ENCODE peak calls at places on chromosomes 4 and X, in five cellular contexts. E is naive thymus-derived CD4-positive, alpha-beta T cell; I is lower lobe of right lung; Z is hepatocyte; J is upper lobe of left lung. W is an unnamed sample. For H3K4me1, the result is how much of the 10 kb centered on the place peaks cover.

GRCh38 chr4:183443609-183444148 is 757 bp upstream of the CDKN2AIP start:
- DNase-seq in E (no peak), Z (no peak), J (no peak), I (no peak), W (no peak)

GRCh38 chr4:16289872-16290554 is 63.7 kb upstream of the TAPT1 start:
- DNase-seq in J (no peak), E (peak), Z (peak), I (no peak), W (peak)

GRCh38 chrX:11647048-11647650 is 18.6 kb downstream of the ARHGAP6 start:
- DNase-seq in E (no peak), I (no peak), J (no peak), Z (no peak), W (no peak)

GRCh38 chr4:14184767-14185166 is 557.2 kb upstream of the BOD1L1 start:
- DNase-seq in J (no peak), E (no peak), Z (no peak), I (no peak), W (no peak)

GRCh38 chr4:89216866-89217265 is 90.7 kb downstream of the GPRIN3 start:
- DNase-seq in Z (no peak), J (no peak), E (no peak), I (no peak), W (no peak)

GRCh38 chrX:70117738-70118137 is 15.5 kb upstream of the IGBP1 start:
- DNase-seq in I (no peak), Z (no peak), J (no peak), E (no peak), W (no peak)

GRCh38 chrX:42149786-42150185 is 226.4 kb upstream of the CASK start:
- DNase-seq in I (no peak), J (no peak), Z (peak), E (no peak), W (no peak)

GRCh38 chrX:53072418-53073114 is 9.6 kb upstream of the TSPYL2 start:
- DNase-seq in I (no peak), E (no peak), J (no peak), Z (no peak), W (no peak)

GRCh38 chrX:106752101-106752678 is 25.7 kb downstream of the RNF128 start:
- DNase-seq in Z (no peak), I (no peak), E (no peak), J (no peak), W (no peak)

GRCh38 chr4:156924774-156925173 is 46.8 kb downstream of the PDGFC start:
- DNase-seq in E (no peak), I (no peak), Z (no peak), J (no peak), W (no peak)

GRCh38 chr4:165248102-165248501 is 40.7 kb downstream of the KLHL2 start:
- DNase-seq in I (no peak), Z (no peak), E (peak), J (no peak), W (peak)

GRCh38 chr4:105088110-105088879 is 58.4 kb upstream of the TET2 start:
- DNase-seq in I (no peak), Z (peak), J (no peak), E (no peak), W (no peak)

GRCh38 chr4:139761461-139761860 is 95.8 kb downstream of the MGST2 start:
- DNase-seq in I (no peak), J (no peak), Z (no peak), E (no peak), W (no peak)

GRCh38 chr4:40563401-40563800 is 66.3 kb downstream of the RBM47 start:
- DNase-seq in Z (no peak), I (no peak), J (no peak), E (no peak), W (no peak)
- H3K27ac ChIP-seq in Z (peak), I (peak), J (peak), E (no peak), W (no peak)

DNA sequence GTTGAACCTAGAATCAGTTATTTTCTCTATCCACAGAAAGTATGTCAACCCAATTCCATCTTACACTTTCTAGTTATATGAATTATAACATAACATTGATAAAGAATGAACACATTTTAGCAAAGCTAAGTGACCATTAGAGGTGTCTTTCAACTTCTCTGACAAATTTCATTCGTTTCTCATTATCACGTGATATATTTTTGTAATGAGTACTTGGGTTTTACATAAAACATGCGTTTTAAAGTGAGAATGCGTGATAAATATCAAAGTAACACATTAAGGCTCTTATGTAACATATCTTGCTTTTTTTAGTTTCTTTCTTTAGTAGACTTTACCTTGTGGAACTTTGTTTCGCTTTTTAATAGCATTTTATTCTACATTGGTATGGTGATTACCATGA is 1715.1 kb upstream of the IGFBP7 start:
- DNase-seq in I (no peak), Z (no peak), E (no peak), J (no peak), W (no peak)
- H3K4me1 ChIP-seq in I (under half), Z (under half), E (under half), J (under half), W (under half)

GRCh38 chrX:51332188-51332942 is at the start of gene NUDT10:
- DNase-seq in I (peak), J (peak), Z (peak), E (no peak), W (peak)
- H3K4me3 ChIP-seq in I (peak), J (peak), Z (peak), E (no peak), W (no peak)

GRCh38 chr4:159137176-159137575 is 34.3 kb downstream of the RAPGEF2 start:
- DNase-seq in E (no peak), I (no peak), Z (peak), J (no peak), W (no peak)

GRCh38 chr4:159131564-159131963 is 28.7 kb downstream of the RAPGEF2 start:
- DNase-seq in I (no peak), E (no peak), J (no peak), Z (no peak), W (no peak)

GRCh38 chr4:159129822-159130550 is 27.1 kb downstream of the RAPGEF2 start:
- DNase-seq in J (no peak), Z (no peak), I (no peak), E (no peak), W (no peak)

DNA sequence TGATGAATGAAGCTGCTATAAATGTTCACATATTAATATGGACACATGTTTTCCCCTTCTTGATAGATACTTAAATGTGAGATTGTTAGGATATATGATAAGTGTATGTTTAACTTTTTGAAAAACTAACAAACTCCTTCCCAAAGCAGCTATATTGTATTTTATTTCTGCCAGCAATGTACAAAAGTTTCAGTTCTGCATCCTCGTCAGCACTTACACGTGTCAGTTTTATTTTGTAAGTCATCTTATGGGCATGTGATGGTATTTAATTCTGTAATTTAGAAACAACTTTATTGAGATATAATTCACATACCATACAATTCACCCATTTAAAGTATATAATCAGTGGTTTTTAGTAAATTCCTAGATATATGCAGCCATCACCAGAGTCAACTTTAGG is 31.5 kb downstream of the RAPGEF2 start:
- DNase-seq in Z (no peak), E (no peak), J (no peak), I (no peak), W (no peak)
- H3K27ac ChIP-seq in Z (no peak), E (no peak), J (no peak), I (no peak), W (no peak)

GRCh38 chrX:46587158-46587557 is 13.6 kb downstream of the CHST7 start:
- DNase-seq in I (no peak), Z (no peak), E (no peak), J (no peak), W (no peak)
- H3K4me1 ChIP-seq in I (under half), Z (under half), E (under half), J (under half), W (half or more)